ENCODE peak calls at places on chromosome 11, in four cellular contexts. I is suprapubic skin, V is HepG2, B is sigmoid colon. U is an unnamed sample.

GRCh38 chr11:129317564-129317963 is 58.1 kb upstream of the BARX2 start:
- DNase-seq in I (no peak), V (no peak), B (no peak), U (no peak)

GRCh38 chr11:129888451-129888850 is 6.9 kb downstream of the NFRKB start:
- DNase-seq in I (no peak), V (no peak), B (no peak), U (no peak)

GRCh38 chr11:10444725-10445286 is 10.3 kb upstream of the AMPD3 start:
- DNase-seq in I (no peak), V (no peak), B (no peak), U (no peak)

GRCh38 chr11:71342951-71343827 is 90.8 kb upstream of the SHANK2 start:
- DNase-seq in I (no peak), V (peak; percentile 77), B (no peak), U (peak; percentile 38)

GRCh38 chr11:68855205-68855978 is 13.7 kb upstream of the CPT1A start:
- DNase-seq in I (no peak), V (no peak), B (no peak), U (peak; percentile 41)

GRCh38 chr11:92791886-92792285 is 177.6 kb upstream of the MTNR1B start:
- DNase-seq in I (no peak), V (no peak), B (no peak), U (no peak)

GRCh38 chr11:111428113-111428876 is 49.2 kb upstream of the POU2AF1 start:
- DNase-seq in I (peak; percentile 56), V (no peak), B (no peak), U (no peak)

GRCh38 chr11:19201737-19202605 is at the start of gene CSRP3:
- DNase-seq in I (no peak), V (no peak), B (no peak), U (no peak)

GRCh38 chr11:102971766-102972165 is 16.2 kb upstream of the MMP13 start:
- DNase-seq in I (no peak), V (no peak), B (no peak), U (no peak)

GRCh38 chr11:76436020-76436419 is 8.8 kb upstream of the EMSY start:
- DNase-seq in I (no peak), V (no peak), B (no peak), U (no peak)

GRCh38 chr11:117986981-117987495 is 844 bp downstream of the IL10RA start:
- DNase-seq in I (no peak), V (no peak), B (no peak), U (peak; percentile 50)

GRCh38 chr11:126341760-126342161 is 13.7 kb upstream of the ST3GAL4 start:
- DNase-seq in I (no peak), V (no peak), B (no peak), U (no peak)

GRCh38 chr11:117458275-117459120 is 130.8 kb downstream of the CEP164 start:
- DNase-seq in I (peak; percentile 65), V (no peak), B (no peak), U (no peak)

DNA sequence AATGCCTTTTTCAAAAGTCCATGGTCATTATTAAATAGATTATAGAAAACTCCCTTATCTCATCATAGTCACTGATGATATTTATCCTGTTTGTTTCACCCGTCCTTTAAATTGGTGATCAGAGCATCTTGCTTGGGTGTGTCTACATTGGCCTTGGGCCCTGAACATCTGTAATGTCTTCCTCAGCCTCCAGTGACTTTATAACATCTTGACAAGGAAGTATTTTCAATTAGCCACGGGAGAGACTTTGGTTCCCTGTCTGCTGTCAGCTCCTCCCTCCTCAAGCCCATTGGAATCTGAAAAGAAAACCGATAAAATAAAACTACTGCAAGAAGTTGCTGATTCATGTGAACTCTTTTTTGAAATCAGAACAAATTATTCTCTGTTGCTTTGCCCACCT is 116.9 kb upstream of the TTC12 start:
- DNase-seq in I (no peak), V (no peak), B (no peak), U (no peak)
- TF ChIP-seq EP300 in I (no peak), V (no peak), B (no peak), U (no peak)

GRCh38 chr11:12691473-12691872 is 17.3 kb downstream of the TEAD1 start:
- DNase-seq in I (no peak), V (peak; percentile 56), B (no peak), U (no peak)

GRCh38 chr11:12692238-12693074 is 18.2 kb downstream of the TEAD1 start:
- DNase-seq in I (peak; percentile 87), V (peak; percentile 94), B (peak; percentile 97), U (peak; percentile 92)

GRCh38 chr11:12689029-12689755 is 15.0 kb downstream of the TEAD1 start:
- DNase-seq in I (no peak), V (no peak), B (no peak), U (no peak)

GRCh38 chr11:12693075-12693473 is 18.9 kb downstream of the TEAD1 start:
- DNase-seq in I (no peak), V (no peak), B (no peak), U (no peak)

DNA sequence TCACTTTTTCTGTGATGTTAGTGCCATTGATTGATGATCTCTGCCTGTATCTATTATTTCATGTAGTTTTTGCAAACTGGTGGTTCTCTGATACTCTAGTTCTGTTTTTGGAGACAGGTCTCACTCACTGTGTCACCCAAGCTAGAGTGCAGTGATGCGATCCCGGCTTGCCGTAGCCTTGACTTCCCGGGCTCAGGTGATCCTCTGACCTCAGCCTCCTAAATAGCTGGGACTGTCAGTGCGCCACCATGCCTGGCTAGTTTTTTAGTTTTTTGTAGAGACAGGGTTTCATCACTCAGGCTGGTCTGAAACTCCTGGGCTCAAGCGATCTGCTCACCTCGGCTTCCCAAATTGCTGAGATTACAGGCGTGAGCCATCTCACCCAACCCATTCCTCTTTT is 16.4 kb downstream of the TEAD1 start:
- DNase-seq in I (no peak), V (no peak), B (no peak), U (no peak)
- TF ChIP-seq EP300 in I (no peak), V (no peak), B (no peak), U (no peak)

GRCh38 chr11:742571-743201 is 4.6 kb upstream of the TALDO1 start:
- DNase-seq in I (no peak), V (no peak), B (no peak), U (no peak)

GRCh38 chr11:748007-748359 is 719 bp downstream of the TALDO1 start:
- DNase-seq in I (no peak), V (no peak), B (peak; percentile 64), U (peak; percentile 22)

GRCh38 chr11:749731-750130 is 2.5 kb downstream of the TALDO1 start:
- DNase-seq in I (no peak), V (no peak), B (no peak), U (no peak)

GRCh38 chr11:746289-747175 is 732 bp upstream of the TALDO1 start:
- DNase-seq in I (no peak), V (no peak), B (peak; percentile 65), U (no peak)

GRCh38 chr11:747176-748006 is at the start of gene TALDO1:
- DNase-seq in I (peak; percentile 95), V (peak; percentile 76), B (peak; percentile 95), U (peak; percentile 94)
- TF ChIP-seq EP300 in I (no peak), V (no peak), B (no peak), U (no peak)

GRCh38 chr11:4865855-4866254 is 15.8 kb upstream of the OR51T1 start:
- DNase-seq in I (no peak), V (no peak), B (no peak), U (no peak)
- TF ChIP-seq EP300 in I (no peak), V (no peak), B (no peak), U (no peak)

GRCh38 chr11:62724171-62724570 is 3.1 kb downstream of the HNRNPUL2 start:
- DNase-seq in I (no peak), V (no peak), B (peak; percentile 22), U (no peak)

GRCh38 chr11:62727833-62728721 is at the start of gene TTC9C:
- DNase-seq in I (peak; percentile 95), V (peak; percentile 98), B (peak; percentile 95), U (peak; percentile 93)

GRCh38 chr11:62726156-62727006 is 876 bp downstream of the HNRNPUL2 start:
- DNase-seq in I (no peak), V (no peak), B (peak; percentile 73), U (no peak)

GRCh38 chr11:62725686-62726085 is 1.6 kb downstream of the HNRNPUL2 start:
- DNase-seq in I (no peak), V (peak; percentile 42), B (no peak), U (no peak)

GRCh38 chr11:62727007-62727832 is at the start of gene HNRNPUL2:
- DNase-seq in I (peak; percentile 99), V (peak; percentile 97), B (peak; percentile 99), U (peak; percentile 99)
- TF ChIP-seq EP300 in I (no peak), V (no peak), B (no peak), U (no peak)

DNA sequence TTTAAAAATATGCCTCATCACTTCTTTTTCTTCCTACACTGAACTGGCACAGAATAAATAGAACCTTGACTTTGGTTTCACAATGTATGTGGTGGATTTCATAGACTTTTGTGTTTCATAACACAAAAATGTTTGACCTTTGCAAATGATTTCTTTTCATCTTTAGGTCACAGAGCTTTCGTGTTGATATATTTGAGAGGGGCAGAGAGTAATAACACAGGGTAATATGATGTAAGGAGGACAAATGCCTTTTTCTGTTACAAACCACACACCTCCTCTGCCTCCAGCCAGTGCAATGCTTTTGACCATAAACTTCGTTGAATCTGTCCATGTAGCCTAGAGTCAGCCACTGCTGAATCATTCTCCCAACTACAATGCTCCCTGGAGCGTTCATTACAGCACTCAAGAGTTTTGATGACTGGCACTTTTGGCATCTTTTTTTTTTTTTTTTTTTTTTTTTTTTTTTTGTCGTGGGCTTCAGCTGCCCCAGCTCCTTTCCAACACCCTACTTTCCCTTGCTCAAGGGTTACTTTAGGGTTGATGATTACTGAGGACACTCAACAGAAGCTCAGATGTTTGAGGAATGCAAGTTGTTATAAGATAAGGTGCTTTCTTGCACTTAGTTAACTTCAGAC is 11.4 kb upstream of the CAT start:
- DNase-seq in I (no peak), V (peak; percentile 94), B (no peak), U (no peak)
- TF ChIP-seq EP300 in I (no peak), V (peak; percentile 43), B (no peak), U (no peak)

GRCh38 chr11:13238879-13239514 is 38.6 kb upstream of the BMAL1 start:
- DNase-seq in I (no peak), V (peak; percentile 35), B (no peak), U (peak; percentile 46)
- TF ChIP-seq EP300 in I (no peak), V (no peak), B (no peak), U (no peak)

U was measured in transverse colon.